ENCODE peak calls at places on chromosomes 7 and 10, in ten cellular contexts. One of them, this sample, is unnamed.

GRCh38 chr10:50624154-50624865 is 554 bp upstream of the SGMS1 start:
- DNase-seq in stimulated activated CD8-positive, alpha-beta memory T cell treated with anti-CD3 and anti-CD28 coated beads, Interleukin-15, amount 100 ng/mL, for 24 hours: peak
- DNase-seq in prostate gland: peak
- DNase-seq in neural crest cell: peak
- DNase-seq in ELR: peak
- DNase-seq in GM12865: peak
- DNase-seq in ascending aorta: peak
- DNase-seq in hepatocyte: peak
- DNase-seq in CD8-positive, alpha-beta T cell: peak
- DNase-seq in right lobe of liver: peak
- DNase-seq in this sample: no peak

GRCh38 chr10:91592282-91593020 is 40.4 kb downstream of the PPP1R3C start:
- DNase-seq in ascending aorta: no peak
- DNase-seq in hepatocyte: no peak
- DNase-seq in neural crest cell: no peak
- DNase-seq in right lobe of liver: no peak
- DNase-seq in GM12865: no peak
- DNase-seq in CD8-positive, alpha-beta T cell: no peak
- DNase-seq in stimulated activated CD8-positive, alpha-beta memory T cell treated with anti-CD3 and anti-CD28 coated beads, Interleukin-15, amount 100 ng/mL, for 24 hours: no peak
- DNase-seq in prostate gland: no peak
- DNase-seq in ELR: no peak
- DNase-seq in this sample: no peak

GRCh38 chr10:119981826-119982225 is 89.3 kb downstream of the SEC23IP start:
- DNase-seq in prostate gland: no peak
- DNase-seq in hepatocyte: no peak
- DNase-seq in stimulated activated CD8-positive, alpha-beta memory T cell treated with anti-CD3 and anti-CD28 coated beads, Interleukin-15, amount 100 ng/mL, for 24 hours: no peak
- DNase-seq in CD8-positive, alpha-beta T cell: no peak
- DNase-seq in GM12865: no peak
- DNase-seq in ascending aorta: no peak
- DNase-seq in right lobe of liver: no peak
- DNase-seq in ELR: peak
- DNase-seq in neural crest cell: no peak
- DNase-seq in this sample: no peak

GRCh38 chr10:27741173-27742091 is 4.2 kb downstream of the MKX start:
- DNase-seq in CD8-positive, alpha-beta T cell: no peak
- DNase-seq in ELR: no peak
- DNase-seq in neural crest cell: no peak
- DNase-seq in stimulated activated CD8-positive, alpha-beta memory T cell treated with anti-CD3 and anti-CD28 coated beads, Interleukin-15, amount 100 ng/mL, for 24 hours: no peak
- DNase-seq in hepatocyte: peak
- DNase-seq in GM12865: no peak
- DNase-seq in ascending aorta: no peak
- DNase-seq in prostate gland: no peak
- DNase-seq in right lobe of liver: peak
- DNase-seq in this sample: no peak

GRCh38 chr10:28676297-28676967 is 889 bp upstream of the BAMBI start:
- DNase-seq in hepatocyte: no peak
- DNase-seq in GM12865: peak
- DNase-seq in stimulated activated CD8-positive, alpha-beta memory T cell treated with anti-CD3 and anti-CD28 coated beads, Interleukin-15, amount 100 ng/mL, for 24 hours: no peak
- DNase-seq in ascending aorta: no peak
- DNase-seq in CD8-positive, alpha-beta T cell: no peak
- DNase-seq in prostate gland: no peak
- DNase-seq in neural crest cell: peak
- DNase-seq in right lobe of liver: no peak
- DNase-seq in ELR: peak
- DNase-seq in this sample: no peak

GRCh38 chr7:31056775-31057346 is 4.8 kb downstream of the ADCYAP1R1 start:
- DNase-seq in CD8-positive, alpha-beta T cell: no peak
- DNase-seq in stimulated activated CD8-positive, alpha-beta memory T cell treated with anti-CD3 and anti-CD28 coated beads, Interleukin-15, amount 100 ng/mL, for 24 hours: no peak
- DNase-seq in prostate gland: no peak
- DNase-seq in ELR: no peak
- DNase-seq in GM12865: no peak
- DNase-seq in neural crest cell: no peak
- DNase-seq in hepatocyte: no peak
- DNase-seq in right lobe of liver: no peak
- DNase-seq in ascending aorta: no peak
- DNase-seq in this sample: peak

GRCh38 chr10:58579011-58579655 is 66.5 kb downstream of the BICC1 start:
- DNase-seq in neural crest cell: no peak
- DNase-seq in hepatocyte: no peak
- DNase-seq in right lobe of liver: no peak
- DNase-seq in ascending aorta: no peak
- DNase-seq in GM12865: no peak
- DNase-seq in stimulated activated CD8-positive, alpha-beta memory T cell treated with anti-CD3 and anti-CD28 coated beads, Interleukin-15, amount 100 ng/mL, for 24 hours: no peak
- DNase-seq in prostate gland: no peak
- DNase-seq in ELR: no peak
- DNase-seq in CD8-positive, alpha-beta T cell: no peak
- DNase-seq in this sample: no peak

GRCh38 chr7:55420535-55420934 is 55.4 kb downstream of the LANCL2 start:
- DNase-seq in right lobe of liver: no peak
- DNase-seq in stimulated activated CD8-positive, alpha-beta memory T cell treated with anti-CD3 and anti-CD28 coated beads, Interleukin-15, amount 100 ng/mL, for 24 hours: no peak
- DNase-seq in hepatocyte: no peak
- DNase-seq in ELR: peak
- DNase-seq in CD8-positive, alpha-beta T cell: no peak
- DNase-seq in ascending aorta: no peak
- DNase-seq in prostate gland: no peak
- DNase-seq in neural crest cell: no peak
- DNase-seq in GM12865: no peak
- DNase-seq in this sample: no peak

GRCh38 chr10:62103857-62104256 is 164.8 kb downstream of the RTKN2 start:
- DNase-seq in right lobe of liver: no peak
- DNase-seq in stimulated activated CD8-positive, alpha-beta memory T cell treated with anti-CD3 and anti-CD28 coated beads, Interleukin-15, amount 100 ng/mL, for 24 hours: no peak
- DNase-seq in hepatocyte: no peak
- DNase-seq in prostate gland: no peak
- DNase-seq in neural crest cell: no peak
- DNase-seq in CD8-positive, alpha-beta T cell: no peak
- DNase-seq in GM12865: no peak
- DNase-seq in ascending aorta: no peak
- DNase-seq in ELR: no peak
- DNase-seq in this sample: no peak

GRCh38 chr7:17558558-17559332 is 260.3 kb downstream of the AHR start:
- DNase-seq in right lobe of liver: no peak
- DNase-seq in stimulated activated CD8-positive, alpha-beta memory T cell treated with anti-CD3 and anti-CD28 coated beads, Interleukin-15, amount 100 ng/mL, for 24 hours: no peak
- DNase-seq in CD8-positive, alpha-beta T cell: no peak
- DNase-seq in hepatocyte: peak
- DNase-seq in ascending aorta: no peak
- DNase-seq in neural crest cell: no peak
- DNase-seq in prostate gland: peak
- DNase-seq in ELR: no peak
- DNase-seq in GM12865: no peak
- DNase-seq in this sample: no peak

GRCh38 chr10:86400705-86401587 is 34.4 kb upstream of the GRID1 start:
- DNase-seq in stimulated activated CD8-positive, alpha-beta memory T cell treated with anti-CD3 and anti-CD28 coated beads, Interleukin-15, amount 100 ng/mL, for 24 hours: peak
- DNase-seq in neural crest cell: peak
- DNase-seq in ELR: peak
- DNase-seq in prostate gland: peak
- DNase-seq in hepatocyte: peak
- DNase-seq in ascending aorta: no peak
- DNase-seq in right lobe of liver: peak
- DNase-seq in CD8-positive, alpha-beta T cell: peak
- DNase-seq in GM12865: peak
- DNase-seq in this sample: no peak

GRCh38 chr10:80660736-80661135 is 123.0 kb downstream of the SH2D4B start:
- DNase-seq in right lobe of liver: no peak
- DNase-seq in ascending aorta: no peak
- DNase-seq in CD8-positive, alpha-beta T cell: no peak
- DNase-seq in ELR: no peak
- DNase-seq in stimulated activated CD8-positive, alpha-beta memory T cell treated with anti-CD3 and anti-CD28 coated beads, Interleukin-15, amount 100 ng/mL, for 24 hours: no peak
- DNase-seq in GM12865: no peak
- DNase-seq in hepatocyte: no peak
- DNase-seq in neural crest cell: no peak
- DNase-seq in prostate gland: no peak
- DNase-seq in this sample: no peak

GRCh38 chr7:139523199-139523941 is at the start of gene CLEC2L:
- DNase-seq in ELR: no peak
- DNase-seq in GM12865: no peak
- DNase-seq in CD8-positive, alpha-beta T cell: no peak
- DNase-seq in hepatocyte: peak
- DNase-seq in ascending aorta: no peak
- DNase-seq in prostate gland: no peak
- DNase-seq in stimulated activated CD8-positive, alpha-beta memory T cell treated with anti-CD3 and anti-CD28 coated beads, Interleukin-15, amount 100 ng/mL, for 24 hours: no peak
- DNase-seq in neural crest cell: no peak
- DNase-seq in right lobe of liver: no peak
- DNase-seq in this sample: no peak

GRCh38 chr10:122253605-122254004 is 17.5 kb upstream of the BTBD16 start:
- DNase-seq in neural crest cell: no peak
- DNase-seq in stimulated activated CD8-positive, alpha-beta memory T cell treated with anti-CD3 and anti-CD28 coated beads, Interleukin-15, amount 100 ng/mL, for 24 hours: no peak
- DNase-seq in GM12865: no peak
- DNase-seq in right lobe of liver: no peak
- DNase-seq in ELR: no peak
- DNase-seq in ascending aorta: no peak
- DNase-seq in prostate gland: no peak
- DNase-seq in CD8-positive, alpha-beta T cell: no peak
- DNase-seq in hepatocyte: no peak
- DNase-seq in this sample: no peak

GRCh38 chr7:123041085-123041484 is 45.6 kb upstream of the TAS2R16 start:
- DNase-seq in ascending aorta: no peak
- DNase-seq in ELR: no peak
- DNase-seq in CD8-positive, alpha-beta T cell: no peak
- DNase-seq in prostate gland: no peak
- DNase-seq in GM12865: no peak
- DNase-seq in right lobe of liver: no peak
- DNase-seq in hepatocyte: no peak
- DNase-seq in stimulated activated CD8-positive, alpha-beta memory T cell treated with anti-CD3 and anti-CD28 coated beads, Interleukin-15, amount 100 ng/mL, for 24 hours: no peak
- DNase-seq in neural crest cell: no peak
- DNase-seq in this sample: no peak

GRCh38 chr10:3805791-3806381 is 20.9 kb upstream of the KLF6 start:
- DNase-seq in GM12865: peak
- DNase-seq in prostate gland: no peak
- DNase-seq in stimulated activated CD8-positive, alpha-beta memory T cell treated with anti-CD3 and anti-CD28 coated beads, Interleukin-15, amount 100 ng/mL, for 24 hours: no peak
- DNase-seq in right lobe of liver: no peak
- DNase-seq in CD8-positive, alpha-beta T cell: peak
- DNase-seq in neural crest cell: no peak
- DNase-seq in ELR: peak
- DNase-seq in hepatocyte: peak
- DNase-seq in ascending aorta: peak
- DNase-seq in this sample: no peak

GRCh38 chr10:27190508-27190907 is 35.4 kb downstream of the MASTL start:
- DNase-seq in ascending aorta: no peak
- DNase-seq in stimulated activated CD8-positive, alpha-beta memory T cell treated with anti-CD3 and anti-CD28 coated beads, Interleukin-15, amount 100 ng/mL, for 24 hours: no peak
- DNase-seq in hepatocyte: no peak
- DNase-seq in GM12865: no peak
- DNase-seq in right lobe of liver: no peak
- DNase-seq in neural crest cell: no peak
- DNase-seq in CD8-positive, alpha-beta T cell: no peak
- DNase-seq in prostate gland: no peak
- DNase-seq in ELR: peak
- DNase-seq in this sample: no peak

GRCh38 chr10:4017336-4017735 is 232.3 kb upstream of the KLF6 start:
- DNase-seq in ascending aorta: no peak
- DNase-seq in GM12865: no peak
- DNase-seq in hepatocyte: no peak
- DNase-seq in right lobe of liver: no peak
- DNase-seq in ELR: no peak
- DNase-seq in CD8-positive, alpha-beta T cell: no peak
- DNase-seq in stimulated activated CD8-positive, alpha-beta memory T cell treated with anti-CD3 and anti-CD28 coated beads, Interleukin-15, amount 100 ng/mL, for 24 hours: no peak
- DNase-seq in neural crest cell: no peak
- DNase-seq in prostate gland: no peak
- DNase-seq in this sample: no peak

GRCh38 chr7:48360574-48360973 is 189.3 kb downstream of the ABCA13 start:
- DNase-seq in ELR: peak
- DNase-seq in GM12865: no peak
- DNase-seq in CD8-positive, alpha-beta T cell: no peak
- DNase-seq in prostate gland: no peak
- DNase-seq in hepatocyte: no peak
- DNase-seq in neural crest cell: no peak
- DNase-seq in ascending aorta: no peak
- DNase-seq in right lobe of liver: no peak
- DNase-seq in stimulated activated CD8-positive, alpha-beta memory T cell treated with anti-CD3 and anti-CD28 coated beads, Interleukin-15, amount 100 ng/mL, for 24 hours: no peak
- DNase-seq in this sample: no peak

GRCh38 chr10:75122505-75122904 is 11.0 kb downstream of the SAMD8 start:
- DNase-seq in ascending aorta: no peak
- DNase-seq in neural crest cell: no peak
- DNase-seq in prostate gland: no peak
- DNase-seq in hepatocyte: no peak
- DNase-seq in right lobe of liver: no peak
- DNase-seq in ELR: no peak
- DNase-seq in CD8-positive, alpha-beta T cell: no peak
- DNase-seq in stimulated activated CD8-positive, alpha-beta memory T cell treated with anti-CD3 and anti-CD28 coated beads, Interleukin-15, amount 100 ng/mL, for 24 hours: no peak
- DNase-seq in GM12865: no peak
- DNase-seq in this sample: no peak

GRCh38 chr10:84845628-84846261 is 517.4 kb downstream of the CCSER2 start:
- DNase-seq in hepatocyte: peak
- DNase-seq in prostate gland: no peak
- DNase-seq in ascending aorta: no peak
- DNase-seq in ELR: no peak
- DNase-seq in neural crest cell: no peak
- DNase-seq in CD8-positive, alpha-beta T cell: no peak
- DNase-seq in right lobe of liver: peak
- DNase-seq in stimulated activated CD8-positive, alpha-beta memory T cell treated with anti-CD3 and anti-CD28 coated beads, Interleukin-15, amount 100 ng/mL, for 24 hours: no peak
- DNase-seq in GM12865: peak
- DNase-seq in this sample: no peak

GRCh38 chr10:92530421-92530820 is 43.5 kb downstream of the IDE start:
- DNase-seq in ELR: no peak
- DNase-seq in hepatocyte: no peak
- DNase-seq in stimulated activated CD8-positive, alpha-beta memory T cell treated with anti-CD3 and anti-CD28 coated beads, Interleukin-15, amount 100 ng/mL, for 24 hours: no peak
- DNase-seq in right lobe of liver: no peak
- DNase-seq in ascending aorta: no peak
- DNase-seq in GM12865: no peak
- DNase-seq in neural crest cell: no peak
- DNase-seq in CD8-positive, alpha-beta T cell: no peak
- DNase-seq in prostate gland: no peak
- DNase-seq in this sample: no peak

GRCh38 chr10:30645340-30645827 is 15.8 kb upstream of the LYZL2 start:
- DNase-seq in prostate gland: no peak
- DNase-seq in neural crest cell: no peak
- DNase-seq in right lobe of liver: no peak
- DNase-seq in hepatocyte: peak
- DNase-seq in CD8-positive, alpha-beta T cell: no peak
- DNase-seq in ELR: peak
- DNase-seq in stimulated activated CD8-positive, alpha-beta memory T cell treated with anti-CD3 and anti-CD28 coated beads, Interleukin-15, amount 100 ng/mL, for 24 hours: no peak
- DNase-seq in GM12865: no peak
- DNase-seq in ascending aorta: no peak
- DNase-seq in this sample: no peak

GRCh38 chr7:66050990-66051424 is 24.6 kb upstream of the ASL start:
- DNase-seq in prostate gland: peak
- DNase-seq in ELR: peak
- DNase-seq in ascending aorta: no peak
- DNase-seq in neural crest cell: no peak
- DNase-seq in stimulated activated CD8-positive, alpha-beta memory T cell treated with anti-CD3 and anti-CD28 coated beads, Interleukin-15, amount 100 ng/mL, for 24 hours: no peak
- DNase-seq in hepatocyte: peak
- DNase-seq in CD8-positive, alpha-beta T cell: no peak
- DNase-seq in right lobe of liver: peak
- DNase-seq in GM12865: no peak
- DNase-seq in this sample: peak

GRCh38 chr10:112137381-112137987 is 46.1 kb downstream of the GPAM start:
- DNase-seq in right lobe of liver: peak
- DNase-seq in CD8-positive, alpha-beta T cell: peak
- DNase-seq in neural crest cell: peak
- DNase-seq in GM12865: peak
- DNase-seq in stimulated activated CD8-positive, alpha-beta memory T cell treated with anti-CD3 and anti-CD28 coated beads, Interleukin-15, amount 100 ng/mL, for 24 hours: peak
- DNase-seq in ELR: peak
- DNase-seq in prostate gland: peak
- DNase-seq in ascending aorta: no peak
- DNase-seq in hepatocyte: peak
- DNase-seq in this sample: peak

GRCh38 chr7:105024734-105025133 is 10.7 kb downstream of the KMT2E start:
- DNase-seq in CD8-positive, alpha-beta T cell: no peak
- DNase-seq in ascending aorta: no peak
- DNase-seq in hepatocyte: no peak
- DNase-seq in GM12865: no peak
- DNase-seq in stimulated activated CD8-positive, alpha-beta memory T cell treated with anti-CD3 and anti-CD28 coated beads, Interleukin-15, amount 100 ng/mL, for 24 hours: no peak
- DNase-seq in ELR: peak
- DNase-seq in right lobe of liver: no peak
- DNase-seq in prostate gland: no peak
- DNase-seq in neural crest cell: no peak
- DNase-seq in this sample: no peak

GRCh38 chr10:92142512-92142911 is 148.4 kb downstream of the CPEB3 start:
- DNase-seq in neural crest cell: no peak
- DNase-seq in CD8-positive, alpha-beta T cell: no peak
- DNase-seq in GM12865: no peak
- DNase-seq in stimulated activated CD8-positive, alpha-beta memory T cell treated with anti-CD3 and anti-CD28 coated beads, Interleukin-15, amount 100 ng/mL, for 24 hours: no peak
- DNase-seq in hepatocyte: no peak
- DNase-seq in ascending aorta: no peak
- DNase-seq in ELR: peak
- DNase-seq in prostate gland: no peak
- DNase-seq in right lobe of liver: no peak
- DNase-seq in this sample: no peak

GRCh38 chr7:4791738-4792536 is 16.5 kb downstream of the AP5Z1 start:
- DNase-seq in neural crest cell: peak
- DNase-seq in GM12865: peak
- DNase-seq in ascending aorta: no peak
- DNase-seq in ELR: peak
- DNase-seq in hepatocyte: peak
- DNase-seq in prostate gland: peak
- DNase-seq in CD8-positive, alpha-beta T cell: peak
- DNase-seq in right lobe of liver: no peak
- DNase-seq in stimulated activated CD8-positive, alpha-beta memory T cell treated with anti-CD3 and anti-CD28 coated beads, Interleukin-15, amount 100 ng/mL, for 24 hours: peak
- DNase-seq in this sample: no peak